ENCODE peak calls at places on chromosomes 11 and 22, in seven cellular contexts. X, I, T, D, W, H and K are unnamed samples.

GRCh38 chr11:443542-444199 is 1.9 kb upstream of the ANO9 start:
- DNase-seq in X (no peak), I (no peak), T (peak; percentile 12), D (peak; percentile 41), W (peak; percentile 18), H (no peak), K (peak; percentile 48)

GRCh38 chr11:10984250-10984649 is 126.4 kb upstream of the ZBED5 start:
- DNase-seq in X (no peak), I (peak; percentile 54), T (no peak), D (peak; percentile 47), W (no peak), H (no peak), K (no peak)

GRCh38 chr11:116963813-116964212 is 126.4 kb upstream of the APOA1 start:
- DNase-seq in X (no peak), I (no peak), T (no peak), D (no peak), W (no peak), H (no peak), K (peak; percentile 31)

GRCh38 chr22:45454260-45454659 is 40.8 kb downstream of the RIBC2 start:
- DNase-seq in X (no peak), I (no peak), T (peak; percentile 49), D (no peak), W (no peak), H (no peak), K (no peak)

GRCh38 chr11:82701847-82702520 is 31.7 kb downstream of the FAM181B start:
- DNase-seq in X (peak; percentile 65), I (peak; percentile 65), T (peak; percentile 16), D (peak; percentile 66), W (peak; percentile 31), H (peak; percentile 81), K (peak; percentile 62)

GRCh38 chr11:134468081-134468668 is 56.1 kb upstream of the B3GAT1 start:
- DNase-seq in X (no peak), I (no peak), T (no peak), D (no peak), W (no peak), H (no peak), K (no peak)

GRCh38 chr22:46896568-46897245 is 134.3 kb downstream of the TBC1D22A start:
- DNase-seq in X (no peak), I (no peak), T (no peak), D (no peak), W (no peak), H (no peak), K (no peak)

GRCh38 chr11:118434123-118434552 is 2.2 kb upstream of the KMT2A start:
- DNase-seq in X (no peak), I (no peak), T (peak; percentile 48), D (no peak), W (no peak), H (no peak), K (no peak)

GRCh38 chr22:50696799-50697561 is 24.4 kb downstream of the SHANK3 start:
- DNase-seq in X (peak; percentile 48), I (peak; percentile 59), T (no peak), D (peak; percentile 26), W (peak; percentile 33), H (peak; percentile 84), K (peak; percentile 21)

GRCh38 chr11:109017489-109017888 is 352.6 kb downstream of the DDX10 start:
- DNase-seq in X (no peak), I (no peak), T (no peak), D (no peak), W (no peak), H (no peak), K (no peak)

GRCh38 chr22:28029962-28030361 is 110.9 kb upstream of the PITPNB start:
- DNase-seq in X (no peak), I (peak; percentile 17), T (no peak), D (no peak), W (no peak), H (no peak), K (no peak)

GRCh38 chr22:49062155-49063039 is 765.3 kb downstream of the BRD1 start:
- DNase-seq in X (no peak), I (peak; percentile 43), T (no peak), D (no peak), W (no peak), H (no peak), K (no peak)

GRCh38 chr11:13105237-13105844 is 96.2 kb downstream of the RASSF10 start:
- DNase-seq in X (no peak), I (no peak), T (no peak), D (no peak), W (no peak), H (no peak), K (no peak)

GRCh38 chr22:44991218-44991617 is 18.6 kb downstream of the PHF21B start:
- DNase-seq in X (no peak), I (no peak), T (no peak), D (no peak), W (no peak), H (no peak), K (no peak)

GRCh38 chr11:46253258-46254134 is 24.0 kb upstream of the CREB3L1 start:
- DNase-seq in X (no peak), I (peak; percentile 27), T (no peak), D (no peak), W (no peak), H (no peak), K (no peak)

GRCh38 chr22:41508770-41509170 is 35.5 kb downstream of the POLR3H start:
- DNase-seq in X (no peak), I (peak; percentile 32), T (no peak), D (no peak), W (no peak), H (no peak), K (no peak)

GRCh38 chr11:84580338-84580737 is 1046.8 kb downstream of the DLG2 start:
- DNase-seq in X (peak; percentile 11), I (peak; percentile 32), T (no peak), D (peak; percentile 16), W (no peak), H (no peak), K (no peak)

GRCh38 chr11:75673977-75674582 is 5.2 kb upstream of the MAP6 start:
- DNase-seq in X (no peak), I (no peak), T (peak; percentile 56), D (peak; percentile 41), W (peak; percentile 35), H (no peak), K (peak; percentile 30)

GRCh38 chr22:41410311-41410751 is 28.6 kb downstream of the TEF start:
- DNase-seq in X (no peak), I (no peak), T (no peak), D (no peak), W (no peak), H (no peak), K (no peak)

GRCh38 chr11:84249344-84250135 is 963.4 kb upstream of the CCDC90B start:
- DNase-seq in X (no peak), I (no peak), T (no peak), D (no peak), W (peak; percentile 44), H (no peak), K (no peak)

GRCh38 chr11:8871283-8871775 is 39.7 kb upstream of the AKIP1 start:
- DNase-seq in X (peak; percentile 74), I (no peak), T (peak; percentile 94), D (peak; percentile 90), W (peak; percentile 97), H (peak; percentile 66), K (peak; percentile 22)

GRCh38 chr22:24185501-24186351 is 4.4 kb downstream of the SUSD2 start:
- DNase-seq in X (no peak), I (no peak), T (no peak), D (no peak), W (no peak), H (no peak), K (no peak)

GRCh38 chr11:70522261-70522612 is 123.9 kb downstream of the CTTN start:
- DNase-seq in X (no peak), I (no peak), T (no peak), D (no peak), W (no peak), H (no peak), K (no peak)
- H3K27ac ChIP-seq in X (no peak overlapping the region), I (no peak overlapping the region), T (no peak overlapping the region), D (no peak overlapping the region), W (no peak overlapping the region), H (no peak overlapping the region), K (no peak overlapping the region)

GRCh38 chr11:63510360-63511130 is 4.7 kb downstream of the LGALS12 start:
- DNase-seq in X (no peak), I (no peak), T (no peak), D (no peak), W (no peak), H (no peak), K (no peak)

GRCh38 chr11:63508009-63508408 is 2.1 kb downstream of the LGALS12 start:
- DNase-seq in X (peak; percentile 20), I (peak; percentile 88), T (no peak), D (peak; percentile 96), W (no peak), H (no peak), K (no peak)

GRCh38 chr11:63511349-63511748 is 5.5 kb downstream of the LGALS12 start:
- DNase-seq in X (no peak), I (no peak), T (no peak), D (no peak), W (no peak), H (no peak), K (no peak)

GRCh38 chr11:63505857-63506528 is at the start of gene LGALS12:
- DNase-seq in X (no peak), I (peak; percentile 56), T (no peak), D (peak; percentile 69), W (no peak), H (no peak), K (no peak)

DNA sequence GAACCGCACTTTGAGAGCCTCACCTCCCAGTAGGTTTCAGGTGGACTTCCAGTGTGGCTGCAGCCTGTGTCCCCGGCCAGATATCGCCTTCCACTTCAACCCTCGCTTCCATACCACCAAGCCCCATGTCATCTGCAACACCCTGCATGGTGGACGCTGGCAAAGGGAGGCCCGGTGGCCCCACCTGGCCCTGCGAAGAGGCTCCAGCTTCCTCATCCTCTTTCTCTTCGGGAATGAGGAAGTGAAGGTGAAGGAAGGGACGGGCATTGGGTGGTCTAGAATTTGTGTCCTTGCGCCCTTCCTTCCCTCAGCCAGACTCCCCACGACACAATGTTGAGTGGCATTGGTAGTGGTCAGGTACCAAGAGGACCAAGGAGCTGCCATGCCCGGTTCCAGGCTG is 2.9 kb downstream of the LGALS12 start:
- DNase-seq in X (no peak), I (no peak), T (no peak), D (no peak), W (no peak), H (no peak), K (no peak)
- H3K4ac ChIP-seq in X (no peak overlapping the region), I (no peak overlapping the region), T (no peak overlapping the region), D (no peak overlapping the region), W (no peak overlapping the region), H (no peak overlapping the region), K (no peak overlapping the region)

GRCh38 chr22:37233751-37234631 is 10.1 kb downstream of the RAC2 start:
- DNase-seq in X (no peak), I (no peak), T (no peak), D (no peak), W (no peak), H (no peak), K (no peak)
- H3K27ac ChIP-seq in X (no peak overlapping the region), I (no peak overlapping the region), T (no peak overlapping the region), D (no peak overlapping the region), W (no peak overlapping the region), H (no peak overlapping the region), K (no peak overlapping the region)

DNA sequence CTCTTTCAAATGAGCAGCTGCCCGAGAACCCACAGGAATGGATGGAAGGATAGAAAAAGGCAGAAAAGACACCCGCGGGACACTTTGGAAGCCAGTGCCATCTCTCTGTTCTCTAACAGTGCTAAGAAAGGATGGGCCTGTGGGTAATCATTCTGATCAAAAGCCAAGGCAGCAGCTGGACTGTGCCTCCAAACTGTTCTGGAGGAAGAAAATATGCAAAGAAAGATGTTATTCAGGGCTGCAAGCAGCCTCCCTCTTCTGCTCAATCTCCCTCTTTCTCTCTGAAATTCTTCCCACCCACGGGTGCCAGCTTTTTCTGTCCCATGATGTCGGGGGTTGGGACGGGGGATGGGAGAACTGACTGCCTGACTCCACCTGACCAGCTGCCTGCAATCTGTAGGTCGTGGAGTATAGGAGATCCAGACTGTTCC is 37.8 kb upstream of the FTH1 start:
- DNase-seq in X (no peak), I (no peak), T (no peak), D (no peak), W (no peak), H (no peak), K (no peak)
- H3K4ac ChIP-seq in X (no peak overlapping the region), I (no peak overlapping the region), T (no peak overlapping the region), D (no peak overlapping the region), W (no peak overlapping the region), H (no peak overlapping the region), K (no peak overlapping the region)